ENCODE peak calls at places on chromosome 10, in five cellular contexts. K, A, V, Q and F are unnamed samples.

GRCh38 chr10:20598590-20598989 is 298.5 kb downstream of the NEBL start:
- DNase-seq in V (peak; percentile 10), K (no peak), Q (no peak), A (peak; percentile 92), F (no peak)

GRCh38 chr10:34444223-34445183 is 370.6 kb downstream of the PARD3 start:
- DNase-seq in A (no peak), K (no peak), Q (no peak), V (no peak), F (no peak)

GRCh38 chr10:43824934-43825333 is 176.3 kb upstream of the ZNF32 start:
- DNase-seq in A (peak; percentile 75), Q (no peak), V (no peak), K (no peak), F (no peak)

GRCh38 chr10:108904163-108904878 is 1019.0 kb downstream of the XPNPEP1 start:
- DNase-seq in V (no peak), Q (no peak), A (peak; percentile 42), K (no peak), F (no peak)

GRCh38 chr10:71232089-71232998 is 20.0 kb downstream of the UNC5B start:
- DNase-seq in A (peak; percentile 66), K (no peak), Q (no peak), V (no peak), F (no peak)

GRCh38 chr10:3935141-3935540 is 150.1 kb upstream of the KLF6 start:
- DNase-seq in K (no peak), V (no peak), Q (no peak), A (peak; percentile 77), F (no peak)

GRCh38 chr10:47339759-47340612 is 8.2 kb upstream of the RBP3 start:
- DNase-seq in A (no peak), Q (no peak), V (no peak), K (no peak), F (no peak)

GRCh38 chr10:132331259-132331955 is 586 bp upstream of the LRRC27 start:
- DNase-seq in A (no peak), K (no peak), Q (no peak), V (peak; percentile 49), F (no peak)

GRCh38 chr10:86446987-86447386 is 74.6 kb downstream of the WAPL start:
- DNase-seq in V (no peak), A (peak; percentile 33), K (no peak), Q (no peak), F (no peak)

GRCh38 chr10:119502618-119503155 is 39.8 kb downstream of the RGS10 start:
- DNase-seq in A (no peak), K (no peak), V (no peak), Q (no peak), F (no peak)

GRCh38 chr10:91432175-91432574 is 22.0 kb downstream of the HECTD2 start:
- DNase-seq in Q (no peak), K (no peak), A (no peak), V (no peak), F (no peak)

GRCh38 chr10:101829561-101830315 is 11.5 kb upstream of the OGA start:
- DNase-seq in A (no peak), V (no peak), K (peak; percentile 51), Q (no peak), F (peak; percentile 73)

GRCh38 chr10:95434583-95434982 is 126.6 kb downstream of the SORBS1 start:
- DNase-seq in A (no peak), V (no peak), Q (no peak), K (no peak), F (no peak)

GRCh38 chr10:112345743-112346142 is 28.2 kb upstream of the ACSL5 start:
- DNase-seq in V (no peak), Q (no peak), K (no peak), A (no peak), F (no peak)

GRCh38 chr10:74831518-74832120 is 5.2 kb downstream of the KAT6B start:
- DNase-seq in A (no peak), V (no peak), Q (no peak), K (no peak), F (no peak)

GRCh38 chr10:13984647-13985155 is 346.0 kb downstream of the FRMD4A start:
- DNase-seq in K (no peak), Q (no peak), A (peak; percentile 79), V (peak; percentile 46), F (no peak)

GRCh38 chr10:112327678-112328077 is 44.5 kb downstream of the TECTB start:
- DNase-seq in V (no peak), A (no peak), Q (no peak), K (no peak), F (no peak)

GRCh38 chr10:29223311-29223710 is 65.6 kb upstream of the LYZL1 start:
- DNase-seq in V (no peak), K (no peak), Q (no peak), A (no peak), F (no peak)

GRCh38 chr10:60777696-60778213 is 523 bp upstream of the CDK1 start:
- DNase-seq in Q (no peak), A (no peak), V (no peak), K (no peak), F (no peak)

GRCh38 chr10:29392376-29393021 is 103.6 kb downstream of the LYZL1 start:
- DNase-seq in V (peak; percentile 47), Q (no peak), A (peak; percentile 51), K (no peak), F (no peak)

GRCh38 chr10:13787015-13787421 is 200.3 kb downstream of the PRPF18 start:
- DNase-seq in A (no peak), K (peak; percentile 55), V (no peak), Q (no peak), F (peak; percentile 75)

GRCh38 chr10:78634835-78635234 is 433.9 kb upstream of the ZMIZ1 start:
- DNase-seq in A (peak; percentile 11), Q (no peak), V (no peak), K (no peak), F (no peak)

GRCh38 chr10:122688293-122688989 is 11.2 kb downstream of the C10orf120 start:
- DNase-seq in Q (no peak), A (no peak), K (no peak), V (no peak), F (no peak)

GRCh38 chr10:114261116-114261515 is 22.1 kb downstream of the VWA2 start:
- DNase-seq in A (peak; percentile 18), V (no peak), K (no peak), Q (no peak), F (no peak)

GRCh38 chr10:119378737-119379067 is 163.8 kb downstream of the RGS10 start:
- DNase-seq in K (no peak), Q (no peak), A (no peak), V (no peak), F (no peak)

GRCh38 chr10:94230134-94230785 is 132.5 kb downstream of the NOC3L start:
- DNase-seq in K (no peak), V (no peak), Q (no peak), A (no peak), F (no peak)

GRCh38 chr10:98402931-98403717 is 11.9 kb downstream of the PYROXD2 start:
- DNase-seq in A (no peak), K (no peak), Q (no peak), V (no peak), F (no peak)

GRCh38 chr10:110646417-110647135 is 2.4 kb downstream of the RBM20 start:
- DNase-seq in Q (no peak), V (no peak), K (no peak), A (no peak), F (no peak)

GRCh38 chr10:110647136-110647430 is 2.9 kb downstream of the RBM20 start:
- DNase-seq in Q (no peak), K (no peak), V (no peak), A (no peak), F (no peak)

GRCh38 chr10:110642980-110643655 is 1.0 kb upstream of the RBM20 start:
- DNase-seq in V (no peak), K (no peak), Q (no peak), A (no peak), F (no peak)

GRCh38 chr10:110643670-110644597 is at the start of gene RBM20:
- DNase-seq in Q (no peak), K (no peak), V (no peak), A (no peak), F (no peak)

DNA sequence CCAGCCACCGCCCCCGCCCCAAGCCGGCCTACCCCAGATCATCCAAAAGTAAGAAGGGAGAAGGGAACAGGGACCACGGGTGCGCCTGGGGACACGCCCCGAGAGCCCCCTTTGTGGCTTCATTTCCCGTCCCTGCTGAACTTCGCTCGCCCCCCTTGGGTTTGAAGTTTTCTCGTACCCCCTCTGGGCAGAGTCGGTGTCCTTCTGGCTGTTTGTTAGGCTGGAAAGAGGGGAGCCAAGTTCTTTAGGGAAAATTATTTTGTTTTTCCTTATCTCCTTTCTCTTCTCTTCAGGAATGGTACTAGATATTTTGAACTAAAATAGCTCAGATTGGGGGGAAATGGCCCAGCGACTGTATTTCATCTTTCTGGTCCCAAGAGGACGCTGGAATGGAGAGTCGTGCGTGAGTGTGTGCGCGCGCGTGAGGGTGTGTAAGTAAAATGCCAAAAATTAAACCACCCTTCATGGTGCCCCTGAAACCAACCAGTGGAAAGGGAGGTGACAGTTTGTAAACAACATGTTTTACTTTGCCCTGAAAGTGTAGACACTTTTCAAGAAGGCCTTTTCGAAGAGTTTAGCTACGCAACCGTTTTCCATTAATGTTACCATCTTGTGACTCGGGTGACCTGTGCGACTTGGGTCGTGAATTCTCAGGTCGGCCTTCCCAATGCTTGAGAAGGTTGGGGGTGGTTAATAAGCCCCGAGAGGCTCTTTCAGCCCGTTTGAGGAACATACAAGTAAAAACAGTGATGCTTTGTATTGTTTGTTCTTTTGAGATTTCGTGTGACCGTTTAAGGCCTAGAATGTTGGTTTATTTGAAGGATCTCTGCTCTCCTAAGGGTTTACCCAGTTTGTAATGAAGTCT is 694 bp downstream of the RBM20 start:
- DNase-seq in A (no peak), V (no peak), Q (no peak), K (no peak), F (no peak)
- H3K4me3 ChIP-seq in A (no peak overlapping the region), V (peak overlapping the region; percentile 69), Q (peak overlapping the region; percentile 58), K (no peak overlapping the region), F (no peak overlapping the region)

GRCh38 chr10:30821994-30822692 is 192.6 kb upstream of the LYZL2 start:
- DNase-seq in Q (no peak), V (no peak), A (no peak), K (no peak), F (no peak)
- H3K27ac ChIP-seq in Q (peak overlapping the region; percentile 84), V (no peak overlapping the region), A (no peak overlapping the region), K (no peak overlapping the region), F (no peak overlapping the region)

DNA sequence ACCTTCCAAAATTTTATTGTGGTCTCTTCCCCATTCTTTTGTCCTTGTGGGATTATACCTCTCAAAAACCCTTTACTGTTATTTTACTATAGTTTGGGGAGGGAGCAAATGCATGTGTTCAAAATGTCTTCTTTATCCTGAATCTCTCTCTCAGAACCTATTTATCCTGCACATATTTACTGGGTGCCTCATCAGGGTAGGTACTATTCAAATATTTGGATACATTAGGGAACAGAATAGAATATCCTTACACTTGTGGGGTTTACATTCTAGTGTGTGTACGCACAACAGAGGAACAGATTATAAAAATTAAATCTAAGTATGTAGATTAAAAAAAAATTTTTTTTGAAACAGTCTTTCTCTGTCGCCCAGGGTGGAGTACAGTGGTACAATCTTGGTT is 48.6 kb downstream of the SCD start:
- DNase-seq in K (no peak), Q (no peak), V (no peak), A (no peak), F (no peak)
- H3K4me3 ChIP-seq in K (no peak overlapping the region), Q (no peak overlapping the region), V (no peak overlapping the region), A (no peak overlapping the region), F (no peak overlapping the region)

GRCh38 chr10:77041636-77042258 is 595.9 kb downstream of the KCNMA1 start:
- DNase-seq in Q (no peak), A (no peak), K (no peak), V (no peak), F (no peak)
- H3K27ac ChIP-seq in Q (no peak overlapping the region), A (no peak overlapping the region), K (no peak overlapping the region), V (no peak overlapping the region), F (no peak overlapping the region)